ENCODE peak calls at places on chromosome 6, in five cellular contexts. One of them, this sample, is unnamed.

GRCh38 chr6:134937426-134937825 is 12.5 kb downstream of the ALDH8A1 start:
- DNase-seq in natural killer cell: no peak
- DNase-seq in endothelial cell: no peak
- DNase-seq in type B pancreatic cell: no peak
- DNase-seq in hepatocyte: no peak
- DNase-seq in this sample: no peak

GRCh38 chr6:160102956-160103824 is 18.4 kb upstream of the SLC22A1 start:
- DNase-seq in natural killer cell: no peak
- DNase-seq in endothelial cell: peak
- DNase-seq in type B pancreatic cell: no peak
- DNase-seq in hepatocyte: no peak
- DNase-seq in this sample: peak

GRCh38 chr6:106025655-106026054 is 60.5 kb upstream of the PRDM1 start:
- DNase-seq in natural killer cell: no peak
- DNase-seq in endothelial cell: no peak
- DNase-seq in type B pancreatic cell: no peak
- DNase-seq in hepatocyte: no peak
- DNase-seq in this sample: no peak

GRCh38 chr6:144248470-144249301 is 36.4 kb upstream of the UTRN start:
- DNase-seq in natural killer cell: no peak
- DNase-seq in endothelial cell: no peak
- DNase-seq in type B pancreatic cell: no peak
- DNase-seq in hepatocyte: peak
- DNase-seq in this sample: no peak

GRCh38 chr6:129635396-129636164 is 74.4 kb downstream of the ARHGAP18 start:
- DNase-seq in natural killer cell: no peak
- DNase-seq in endothelial cell: no peak
- DNase-seq in type B pancreatic cell: no peak
- DNase-seq in hepatocyte: no peak
- DNase-seq in this sample: no peak

GRCh38 chr6:37585523-37585905 is 85.8 kb upstream of the CCDC167 start:
- DNase-seq in natural killer cell: no peak
- DNase-seq in endothelial cell: no peak
- DNase-seq in type B pancreatic cell: no peak
- DNase-seq in hepatocyte: no peak
- DNase-seq in this sample: no peak

GRCh38 chr6:11258260-11259237 is 26.1 kb upstream of the NEDD9 start:
- DNase-seq in natural killer cell: peak
- DNase-seq in endothelial cell: no peak
- DNase-seq in type B pancreatic cell: no peak
- DNase-seq in hepatocyte: peak
- DNase-seq in this sample: no peak

GRCh38 chr6:133503330-133503729 is 262.2 kb downstream of the EYA4 start:
- DNase-seq in natural killer cell: no peak
- DNase-seq in endothelial cell: no peak
- DNase-seq in type B pancreatic cell: no peak
- DNase-seq in hepatocyte: no peak
- DNase-seq in this sample: no peak

GRCh38 chr6:138357928-138358327 is 19.8 kb upstream of the SMIM28 start:
- DNase-seq in natural killer cell: no peak
- DNase-seq in endothelial cell: no peak
- DNase-seq in type B pancreatic cell: no peak
- DNase-seq in hepatocyte: no peak
- DNase-seq in this sample: no peak

GRCh38 chr6:142331075-142331551 is 29.3 kb downstream of the ADGRG6 start:
- DNase-seq in natural killer cell: no peak
- DNase-seq in endothelial cell: no peak
- DNase-seq in type B pancreatic cell: no peak
- DNase-seq in hepatocyte: no peak
- DNase-seq in this sample: no peak

GRCh38 chr6:148379966-148380653 is 37.5 kb downstream of the SASH1 start:
- DNase-seq in natural killer cell: no peak
- DNase-seq in endothelial cell: no peak
- DNase-seq in type B pancreatic cell: no peak
- DNase-seq in hepatocyte: no peak
- DNase-seq in this sample: no peak

GRCh38 chr6:159013229-159013628 is 13.2 kb upstream of the RSPH3 start:
- DNase-seq in natural killer cell: no peak
- DNase-seq in endothelial cell: no peak
- DNase-seq in type B pancreatic cell: no peak
- DNase-seq in hepatocyte: no peak
- DNase-seq in this sample: no peak

GRCh38 chr6:160428069-160428430 is 79.9 kb downstream of the SLC22A3 start:
- DNase-seq in natural killer cell: no peak
- DNase-seq in endothelial cell: no peak
- DNase-seq in type B pancreatic cell: no peak
- DNase-seq in hepatocyte: peak
- DNase-seq in this sample: no peak

GRCh38 chr6:143677891-143678737 is at the start of gene PHACTR2:
- DNase-seq in natural killer cell: peak
- DNase-seq in endothelial cell: peak
- DNase-seq in type B pancreatic cell: peak
- DNase-seq in hepatocyte: peak
- DNase-seq in this sample: peak

GRCh38 chr6:45655630-45656422 is 278.1 kb upstream of the SUPT3H start:
- DNase-seq in natural killer cell: no peak
- DNase-seq in endothelial cell: no peak
- DNase-seq in type B pancreatic cell: no peak
- DNase-seq in hepatocyte: peak
- DNase-seq in this sample: no peak

GRCh38 chr6:43396408-43397149 is 27.1 kb upstream of the ZNF318 start:
- DNase-seq in natural killer cell: no peak
- DNase-seq in endothelial cell: no peak
- DNase-seq in type B pancreatic cell: no peak
- DNase-seq in hepatocyte: peak
- DNase-seq in this sample: no peak

GRCh38 chr6:36676142-36677058 is 2.1 kb upstream of the CDKN1A start:
- DNase-seq in natural killer cell: no peak
- DNase-seq in endothelial cell: no peak
- DNase-seq in type B pancreatic cell: no peak
- DNase-seq in hepatocyte: no peak
- DNase-seq in this sample: no peak

GRCh38 chr6:79469381-79470246 is 67.6 kb downstream of the LCA5 start:
- DNase-seq in natural killer cell: no peak
- DNase-seq in endothelial cell: no peak
- DNase-seq in type B pancreatic cell: no peak
- DNase-seq in hepatocyte: no peak
- DNase-seq in this sample: no peak

GRCh38 chr6:37648465-37649330 is 49.0 kb downstream of the MDGA1 start:
- DNase-seq in natural killer cell: peak
- DNase-seq in endothelial cell: no peak
- DNase-seq in type B pancreatic cell: no peak
- DNase-seq in hepatocyte: peak
- DNase-seq in this sample: peak

GRCh38 chr6:157075549-157076426 is 247.5 kb downstream of the TMEM242 start:
- DNase-seq in natural killer cell: no peak
- DNase-seq in endothelial cell: no peak
- DNase-seq in type B pancreatic cell: no peak
- DNase-seq in hepatocyte: no peak
- DNase-seq in this sample: no peak

GRCh38 chr6:41451515-41452163 is 94.5 kb upstream of the FOXP4 start:
- DNase-seq in natural killer cell: no peak
- DNase-seq in endothelial cell: no peak
- DNase-seq in type B pancreatic cell: no peak
- DNase-seq in hepatocyte: peak
- DNase-seq in this sample: no peak

GRCh38 chr6:50381106-50381415 is 331.3 kb upstream of the DEFB112 start:
- DNase-seq in natural killer cell: no peak
- DNase-seq in endothelial cell: peak
- DNase-seq in type B pancreatic cell: no peak
- DNase-seq in hepatocyte: no peak
- DNase-seq in this sample: peak
- TF ChIP-seq CTCF in natural killer cell: no peak
- TF ChIP-seq CTCF in endothelial cell: peak
- TF ChIP-seq CTCF in type B pancreatic cell: peak
- TF ChIP-seq CTCF in hepatocyte: no peak
- TF ChIP-seq CTCF in this sample: peak

GRCh38 chr6:33507261-33507660 is 52.9 kb downstream of the ZBTB9 start:
- DNase-seq in natural killer cell: no peak
- DNase-seq in endothelial cell: no peak
- DNase-seq in type B pancreatic cell: no peak
- DNase-seq in hepatocyte: no peak
- DNase-seq in this sample: no peak

GRCh38 chr6:33513213-33513612 is 58.8 kb downstream of the ZBTB9 start:
- DNase-seq in natural killer cell: no peak
- DNase-seq in endothelial cell: peak
- DNase-seq in type B pancreatic cell: no peak
- DNase-seq in hepatocyte: no peak
- DNase-seq in this sample: no peak

GRCh38 chr6:33504486-33504885 is 50.1 kb downstream of the ZBTB9 start:
- DNase-seq in natural killer cell: no peak
- DNase-seq in endothelial cell: no peak
- DNase-seq in type B pancreatic cell: no peak
- DNase-seq in hepatocyte: no peak
- DNase-seq in this sample: no peak

GRCh38 chr6:33505544-33506330 is 51.4 kb downstream of the ZBTB9 start:
- DNase-seq in natural killer cell: no peak
- DNase-seq in endothelial cell: no peak
- DNase-seq in type B pancreatic cell: no peak
- DNase-seq in hepatocyte: no peak
- DNase-seq in this sample: no peak

DNA sequence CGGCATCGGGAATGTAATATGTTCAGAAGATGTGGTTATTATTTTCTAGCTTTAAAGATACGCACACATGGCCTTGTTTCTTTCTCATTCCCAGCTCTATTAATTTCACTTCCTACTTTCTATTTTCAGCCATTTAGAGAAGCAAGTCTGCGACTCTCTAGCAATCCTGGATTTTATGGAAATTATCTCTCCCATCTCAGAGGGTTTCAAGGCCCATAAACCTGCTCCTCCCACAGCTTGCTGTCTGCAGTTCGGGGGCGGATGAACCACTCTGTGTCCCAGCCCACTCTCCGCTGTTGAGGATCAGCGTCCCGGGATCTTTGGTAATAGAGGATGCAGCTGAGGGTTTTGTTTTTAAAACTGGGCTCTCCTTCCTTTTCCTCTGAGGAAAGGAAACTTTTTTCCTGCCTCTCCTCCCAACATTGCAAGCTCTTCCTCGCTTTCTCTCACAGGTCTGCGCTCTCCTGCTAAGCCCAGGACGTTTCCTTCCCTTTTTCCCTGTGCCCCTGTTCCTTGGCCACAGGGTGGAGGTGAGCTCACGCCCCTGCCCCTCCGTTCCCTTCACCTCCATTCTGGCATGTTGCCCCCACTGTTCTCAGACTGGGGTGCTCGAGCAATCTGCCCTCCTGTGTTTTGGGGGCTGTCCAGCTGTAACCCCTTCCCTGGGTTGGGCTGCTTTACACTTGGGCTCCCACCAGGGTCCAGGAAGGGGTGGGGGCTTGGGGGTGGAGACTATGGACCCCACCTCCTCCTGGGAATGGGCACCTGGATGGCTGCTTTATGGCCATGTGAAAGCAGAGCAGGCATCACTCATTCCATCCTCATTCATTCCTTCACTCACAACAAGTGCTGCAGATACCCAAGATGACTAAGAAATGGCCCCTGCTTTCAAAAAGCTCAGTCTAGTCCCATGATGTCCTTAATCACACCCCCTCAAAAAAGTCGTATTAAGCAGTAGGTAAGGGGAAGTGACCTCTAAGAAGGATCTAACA is 54.9 kb downstream of the ZBTB9 start:
- DNase-seq in natural killer cell: no peak
- DNase-seq in endothelial cell: peak
- DNase-seq in type B pancreatic cell: no peak
- DNase-seq in hepatocyte: no peak
- DNase-seq in this sample: no peak
- TF ChIP-seq CTCF in natural killer cell: no peak
- TF ChIP-seq CTCF in endothelial cell: no peak
- TF ChIP-seq CTCF in type B pancreatic cell: no peak
- TF ChIP-seq CTCF in hepatocyte: no peak
- TF ChIP-seq CTCF in this sample: no peak

GRCh38 chr6:13766201-13766634 is 48.1 kb downstream of the MCUR1 start:
- DNase-seq in natural killer cell: no peak
- DNase-seq in endothelial cell: no peak
- DNase-seq in type B pancreatic cell: no peak
- DNase-seq in hepatocyte: peak
- DNase-seq in this sample: no peak

GRCh38 chr6:13769034-13769654 is 45.2 kb downstream of the MCUR1 start:
- DNase-seq in natural killer cell: no peak
- DNase-seq in endothelial cell: no peak
- DNase-seq in type B pancreatic cell: no peak
- DNase-seq in hepatocyte: no peak
- DNase-seq in this sample: no peak

GRCh38 chr6:13767121-13767794 is 47.1 kb downstream of the MCUR1 start:
- DNase-seq in natural killer cell: no peak
- DNase-seq in endothelial cell: no peak
- DNase-seq in type B pancreatic cell: no peak
- DNase-seq in hepatocyte: peak
- DNase-seq in this sample: no peak

GRCh38 chr6:13765570-13765969 is 48.8 kb downstream of the MCUR1 start:
- DNase-seq in natural killer cell: no peak
- DNase-seq in endothelial cell: no peak
- DNase-seq in type B pancreatic cell: no peak
- DNase-seq in hepatocyte: no peak
- DNase-seq in this sample: no peak

DNA sequence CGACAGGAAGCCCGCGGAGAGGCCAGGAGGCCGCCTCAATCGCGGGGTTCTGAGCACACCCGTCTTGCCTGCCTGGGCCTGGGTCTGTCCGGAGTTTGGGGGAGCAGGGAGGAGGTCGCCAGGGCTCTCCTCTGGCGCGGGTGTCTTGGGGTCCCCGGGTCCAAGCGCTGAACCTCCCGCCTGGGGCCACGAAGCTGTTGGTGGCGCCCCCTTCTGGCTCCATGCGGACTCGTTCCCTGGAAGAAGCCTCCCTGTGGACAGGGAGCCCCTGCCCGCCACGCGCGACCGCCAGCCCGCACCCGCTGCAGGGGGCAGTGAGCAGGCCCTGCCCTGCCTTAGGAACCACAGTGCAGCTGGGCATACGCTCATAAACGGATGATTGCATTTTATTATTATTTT is 44.7 kb downstream of the MCUR1 start:
- DNase-seq in natural killer cell: no peak
- DNase-seq in endothelial cell: peak
- DNase-seq in type B pancreatic cell: no peak
- DNase-seq in hepatocyte: no peak
- DNase-seq in this sample: no peak
- TF ChIP-seq CTCF in natural killer cell: no peak
- TF ChIP-seq CTCF in endothelial cell: peak
- TF ChIP-seq CTCF in type B pancreatic cell: peak
- TF ChIP-seq CTCF in hepatocyte: peak
- TF ChIP-seq CTCF in this sample: no peak

GRCh38 chr6:165243801-165244200 is 65.6 kb downstream of the C6orf118 start:
- DNase-seq in natural killer cell: no peak
- DNase-seq in endothelial cell: no peak
- DNase-seq in type B pancreatic cell: no peak
- DNase-seq in hepatocyte: no peak
- DNase-seq in this sample: no peak

GRCh38 chr6:165245716-165246115 is 63.7 kb downstream of the C6orf118 start:
- DNase-seq in natural killer cell: no peak
- DNase-seq in endothelial cell: no peak
- DNase-seq in type B pancreatic cell: no peak
- DNase-seq in hepatocyte: no peak
- DNase-seq in this sample: no peak

GRCh38 chr6:165244524-165245247 is 64.7 kb downstream of the C6orf118 start:
- DNase-seq in natural killer cell: no peak
- DNase-seq in endothelial cell: no peak
- DNase-seq in type B pancreatic cell: no peak
- DNase-seq in hepatocyte: no peak
- DNase-seq in this sample: no peak

GRCh38 chr6:165249808-165250207 is 59.6 kb downstream of the C6orf118 start:
- DNase-seq in natural killer cell: no peak
- DNase-seq in endothelial cell: no peak
- DNase-seq in type B pancreatic cell: no peak
- DNase-seq in hepatocyte: no peak
- DNase-seq in this sample: no peak

GRCh38 chr6:165245287-165245686 is 64.1 kb downstream of the C6orf118 start:
- DNase-seq in natural killer cell: no peak
- DNase-seq in endothelial cell: no peak
- DNase-seq in type B pancreatic cell: no peak
- DNase-seq in hepatocyte: peak
- DNase-seq in this sample: no peak
- TF ChIP-seq CTCF in natural killer cell: no peak
- TF ChIP-seq CTCF in endothelial cell: no peak
- TF ChIP-seq CTCF in type B pancreatic cell: peak
- TF ChIP-seq CTCF in hepatocyte: peak
- TF ChIP-seq CTCF in this sample: peak